ENCODE peak calls at places on chromosomes 11 and 22, in nine cellular contexts. One of them, this sample, is unnamed.

GRCh38 chr11:77503006-77503405 is 29.1 kb upstream of the PAK1 start:
- DNase-seq in cardiac fibroblast: peak
- DNase-seq in endodermal cell: no peak
- DNase-seq in fibroblast of mammary gland: peak
- DNase-seq in RWPE1: no peak
- DNase-seq in IMR-90: peak
- DNase-seq in choroid plexus epithelial cell: peak
- DNase-seq in left lung: no peak
- DNase-seq in GM06990: no peak
- DNase-seq in this sample: no peak

GRCh38 chr22:35677460-35678187 is 29.4 kb downstream of the APOL6 start:
- DNase-seq in choroid plexus epithelial cell: no peak
- DNase-seq in IMR-90: no peak
- DNase-seq in RWPE1: no peak
- DNase-seq in left lung: no peak
- DNase-seq in fibroblast of mammary gland: no peak
- DNase-seq in cardiac fibroblast: no peak
- DNase-seq in endodermal cell: no peak
- DNase-seq in GM06990: no peak
- DNase-seq in this sample: no peak

GRCh38 chr22:36930041-36930935 is 16.9 kb downstream of the CSF2RB start:
- DNase-seq in fibroblast of mammary gland: no peak
- DNase-seq in left lung: no peak
- DNase-seq in cardiac fibroblast: no peak
- DNase-seq in IMR-90: no peak
- DNase-seq in GM06990: no peak
- DNase-seq in endodermal cell: peak
- DNase-seq in choroid plexus epithelial cell: no peak
- DNase-seq in RWPE1: no peak
- DNase-seq in this sample: no peak

GRCh38 chr11:697028-697491 is 1.4 kb downstream of the TMEM80 start:
- DNase-seq in RWPE1: no peak
- DNase-seq in choroid plexus epithelial cell: peak
- DNase-seq in left lung: no peak
- DNase-seq in fibroblast of mammary gland: peak
- DNase-seq in GM06990: peak
- DNase-seq in IMR-90: peak
- DNase-seq in cardiac fibroblast: peak
- DNase-seq in endodermal cell: no peak
- DNase-seq in this sample: no peak

GRCh38 chr11:126702987-126703386 is 297.6 kb downstream of the KIRREL3 start:
- DNase-seq in left lung: no peak
- DNase-seq in choroid plexus epithelial cell: no peak
- DNase-seq in IMR-90: no peak
- DNase-seq in RWPE1: no peak
- DNase-seq in cardiac fibroblast: no peak
- DNase-seq in endodermal cell: no peak
- DNase-seq in GM06990: no peak
- DNase-seq in fibroblast of mammary gland: no peak
- DNase-seq in this sample: no peak

GRCh38 chr11:76369406-76369805 is 11.5 kb downstream of the THAP12 start:
- DNase-seq in fibroblast of mammary gland: no peak
- DNase-seq in RWPE1: no peak
- DNase-seq in cardiac fibroblast: no peak
- DNase-seq in left lung: no peak
- DNase-seq in endodermal cell: no peak
- DNase-seq in IMR-90: no peak
- DNase-seq in choroid plexus epithelial cell: no peak
- DNase-seq in GM06990: no peak
- DNase-seq in this sample: no peak

GRCh38 chr22:46576556-46577351 is 39.3 kb upstream of the CELSR1 start:
- DNase-seq in endodermal cell: peak
- DNase-seq in choroid plexus epithelial cell: peak
- DNase-seq in RWPE1: peak
- DNase-seq in left lung: peak
- DNase-seq in fibroblast of mammary gland: peak
- DNase-seq in IMR-90: peak
- DNase-seq in GM06990: peak
- DNase-seq in cardiac fibroblast: peak
- DNase-seq in this sample: peak

GRCh38 chr11:65786008-65786785 is 666 bp upstream of the OVOL1 start:
- DNase-seq in GM06990: no peak
- DNase-seq in cardiac fibroblast: no peak
- DNase-seq in RWPE1: no peak
- DNase-seq in endodermal cell: peak
- DNase-seq in fibroblast of mammary gland: no peak
- DNase-seq in IMR-90: no peak
- DNase-seq in choroid plexus epithelial cell: no peak
- DNase-seq in left lung: no peak
- DNase-seq in this sample: peak

DNA sequence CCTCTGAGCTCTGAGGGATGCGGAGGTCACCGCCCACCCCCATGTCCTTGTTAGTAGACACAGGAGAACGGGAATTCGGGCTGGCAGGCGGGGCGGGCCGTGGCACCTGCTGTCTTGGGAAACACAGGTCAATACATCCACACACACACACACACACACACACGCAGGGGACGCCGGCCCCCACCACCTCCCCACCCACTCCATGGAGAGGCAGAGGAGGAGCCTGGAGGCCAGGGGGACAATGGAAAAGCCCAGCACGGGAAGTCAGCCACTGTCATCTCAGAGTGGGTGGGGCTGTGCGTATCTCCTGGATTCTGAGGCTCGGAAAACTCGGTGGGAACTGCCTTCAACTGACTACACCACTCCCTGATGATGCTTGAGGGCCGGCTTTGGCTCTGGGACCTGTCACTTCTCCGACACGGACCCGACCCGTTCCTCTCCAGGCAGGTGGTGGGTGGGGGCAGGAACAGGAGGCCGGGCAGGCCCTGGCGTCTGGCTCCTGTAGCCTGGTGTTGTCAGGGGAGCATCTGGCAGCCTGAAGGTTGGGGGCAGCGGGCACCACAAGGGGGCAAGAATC is 18.5 kb upstream of the TMEM184B start:
- DNase-seq in IMR-90: no peak
- DNase-seq in choroid plexus epithelial cell: no peak
- DNase-seq in GM06990: no peak
- DNase-seq in endodermal cell: no peak
- DNase-seq in fibroblast of mammary gland: no peak
- DNase-seq in left lung: no peak
- DNase-seq in cardiac fibroblast: no peak
- DNase-seq in RWPE1: no peak
- DNase-seq in this sample: no peak
- TF ChIP-seq CTCF in IMR-90: no peak
- TF ChIP-seq CTCF in choroid plexus epithelial cell: no peak
- TF ChIP-seq CTCF in GM06990: no peak
- TF ChIP-seq CTCF in endodermal cell: no peak
- TF ChIP-seq CTCF in fibroblast of mammary gland: no peak
- TF ChIP-seq CTCF in left lung: no peak
- TF ChIP-seq CTCF in cardiac fibroblast: no peak
- TF ChIP-seq CTCF in RWPE1: no peak
- TF ChIP-seq CTCF in this sample: no peak

DNA sequence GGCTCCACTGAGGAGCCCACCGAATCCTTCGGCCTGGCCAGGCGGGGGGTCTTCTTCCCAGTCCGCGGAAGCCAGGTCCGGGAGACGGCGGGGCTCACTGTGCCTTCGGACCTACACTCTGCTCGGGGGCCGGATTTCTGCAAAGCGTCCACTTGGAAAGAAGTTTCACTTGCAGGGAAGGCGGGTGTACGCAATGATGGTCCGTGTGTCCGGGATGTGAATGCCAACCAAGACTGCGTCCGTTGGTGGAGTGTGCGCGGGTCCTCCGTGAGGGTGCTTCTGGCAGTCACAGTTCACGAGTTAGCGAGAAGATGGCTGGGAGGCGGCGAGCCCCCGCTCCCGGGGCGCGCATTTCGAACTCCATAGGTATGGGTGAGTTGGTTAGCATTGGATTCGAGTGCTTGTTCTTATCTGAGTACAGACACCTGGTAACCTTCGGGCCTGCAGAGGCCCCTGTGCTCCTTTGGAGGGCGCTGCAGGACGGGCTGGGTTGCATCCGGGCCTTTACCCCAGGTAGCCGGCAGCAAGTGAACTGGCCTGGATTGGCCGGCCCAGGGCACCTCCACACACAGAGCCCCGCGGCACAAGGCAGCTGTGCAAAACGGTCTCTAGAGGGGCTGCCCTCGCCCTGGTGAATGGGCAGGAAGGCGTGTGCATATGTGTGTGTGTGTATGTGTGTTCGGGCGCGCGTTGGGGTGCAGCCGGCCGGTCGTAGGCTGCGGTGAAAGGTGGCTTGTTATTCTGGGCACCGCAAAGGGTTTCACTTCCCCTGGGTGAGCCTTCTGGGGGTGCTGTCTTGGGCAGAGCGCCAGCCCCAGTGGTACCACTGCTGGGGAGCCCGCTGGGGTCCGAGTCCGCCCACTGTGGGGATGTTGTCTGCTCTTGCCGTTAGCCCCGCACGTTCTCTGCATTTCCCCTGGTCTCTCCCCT is 13.3 kb upstream of the CYP2R1 start:
- DNase-seq in IMR-90: peak
- DNase-seq in RWPE1: no peak
- DNase-seq in GM06990: peak
- DNase-seq in choroid plexus epithelial cell: peak
- DNase-seq in fibroblast of mammary gland: peak
- DNase-seq in endodermal cell: peak
- DNase-seq in cardiac fibroblast: peak
- DNase-seq in left lung: peak
- DNase-seq in this sample: peak
- TF ChIP-seq CTCF in IMR-90: peak
- TF ChIP-seq CTCF in RWPE1: peak
- TF ChIP-seq CTCF in GM06990: peak
- TF ChIP-seq CTCF in choroid plexus epithelial cell: peak
- TF ChIP-seq CTCF in fibroblast of mammary gland: peak
- TF ChIP-seq CTCF in endodermal cell: peak
- TF ChIP-seq CTCF in cardiac fibroblast: peak
- TF ChIP-seq CTCF in left lung: peak
- TF ChIP-seq CTCF in this sample: no peak

GRCh38 chr11:118929496-118930151 is 3.9 kb upstream of the BCL9L start:
- DNase-seq in left lung: peak
- DNase-seq in endodermal cell: peak
- DNase-seq in RWPE1: peak
- DNase-seq in GM06990: peak
- DNase-seq in cardiac fibroblast: peak
- DNase-seq in choroid plexus epithelial cell: peak
- DNase-seq in IMR-90: peak
- DNase-seq in fibroblast of mammary gland: peak
- DNase-seq in this sample: peak

GRCh38 chr11:118928108-118928869 is 2.6 kb upstream of the BCL9L start:
- DNase-seq in GM06990: peak
- DNase-seq in endodermal cell: peak
- DNase-seq in fibroblast of mammary gland: peak
- DNase-seq in left lung: peak
- DNase-seq in choroid plexus epithelial cell: peak
- DNase-seq in cardiac fibroblast: peak
- DNase-seq in RWPE1: peak
- DNase-seq in IMR-90: peak
- DNase-seq in this sample: peak

GRCh38 chr11:118927554-118928107 is 1.9 kb upstream of the BCL9L start:
- DNase-seq in endodermal cell: no peak
- DNase-seq in GM06990: no peak
- DNase-seq in IMR-90: no peak
- DNase-seq in RWPE1: no peak
- DNase-seq in choroid plexus epithelial cell: no peak
- DNase-seq in left lung: no peak
- DNase-seq in cardiac fibroblast: no peak
- DNase-seq in fibroblast of mammary gland: no peak
- DNase-seq in this sample: no peak

GRCh38 chr11:118930152-118930712 is 4.5 kb upstream of the BCL9L start:
- DNase-seq in GM06990: peak
- DNase-seq in choroid plexus epithelial cell: peak
- DNase-seq in fibroblast of mammary gland: peak
- DNase-seq in RWPE1: peak
- DNase-seq in endodermal cell: peak
- DNase-seq in left lung: peak
- DNase-seq in cardiac fibroblast: peak
- DNase-seq in IMR-90: peak
- DNase-seq in this sample: peak

DNA sequence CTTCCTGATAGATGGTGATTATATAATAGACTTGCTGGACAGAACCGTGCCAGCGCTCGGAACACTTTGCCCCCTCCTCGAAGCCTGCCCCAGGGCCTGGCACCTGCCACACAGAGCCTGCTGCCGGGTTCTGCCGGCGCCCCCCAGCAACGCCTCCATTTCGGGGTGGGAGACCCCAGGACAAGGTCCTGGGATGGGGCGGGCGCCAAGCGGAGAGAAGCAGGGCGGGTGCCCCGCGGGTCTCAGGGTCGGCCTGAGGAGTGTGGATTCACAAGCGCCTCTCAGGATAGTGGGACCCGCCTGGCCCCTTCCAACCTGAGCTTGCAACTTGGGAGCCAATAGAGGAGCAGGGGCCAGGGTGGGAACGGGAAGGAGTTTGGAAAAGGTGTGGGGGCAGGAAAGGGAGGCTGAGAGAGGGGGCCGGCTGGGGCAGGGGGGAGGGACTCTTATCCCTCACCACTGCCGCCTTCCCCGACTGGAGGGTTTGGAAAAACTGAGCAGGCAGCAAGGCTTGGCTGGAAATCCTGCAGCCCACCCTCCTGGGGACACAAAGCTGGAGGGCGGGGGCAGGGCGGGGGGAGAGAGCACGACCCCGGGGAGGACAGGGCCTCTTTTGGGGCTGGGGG is 3.3 kb upstream of the BCL9L start:
- DNase-seq in GM06990: no peak
- DNase-seq in endodermal cell: no peak
- DNase-seq in RWPE1: peak
- DNase-seq in fibroblast of mammary gland: peak
- DNase-seq in left lung: peak
- DNase-seq in IMR-90: peak
- DNase-seq in choroid plexus epithelial cell: peak
- DNase-seq in cardiac fibroblast: peak
- DNase-seq in this sample: no peak
- TF ChIP-seq CTCF in GM06990: no peak
- TF ChIP-seq CTCF in endodermal cell: peak
- TF ChIP-seq CTCF in RWPE1: no peak
- TF ChIP-seq CTCF in fibroblast of mammary gland: no peak
- TF ChIP-seq CTCF in left lung: no peak
- TF ChIP-seq CTCF in IMR-90: peak
- TF ChIP-seq CTCF in choroid plexus epithelial cell: no peak
- TF ChIP-seq CTCF in cardiac fibroblast: no peak
- TF ChIP-seq CTCF in this sample: no peak

GRCh38 chr11:2867722-2868548 is 17.6 kb downstream of the CDKN1C start:
- DNase-seq in GM06990: no peak
- DNase-seq in IMR-90: no peak
- DNase-seq in RWPE1: no peak
- DNase-seq in left lung: no peak
- DNase-seq in choroid plexus epithelial cell: no peak
- DNase-seq in fibroblast of mammary gland: no peak
- DNase-seq in cardiac fibroblast: no peak
- DNase-seq in endodermal cell: no peak
- DNase-seq in this sample: no peak

GRCh38 chr11:2867142-2867541 is 18.4 kb downstream of the CDKN1C start:
- DNase-seq in RWPE1: no peak
- DNase-seq in fibroblast of mammary gland: no peak
- DNase-seq in IMR-90: no peak
- DNase-seq in left lung: no peak
- DNase-seq in choroid plexus epithelial cell: no peak
- DNase-seq in GM06990: no peak
- DNase-seq in endodermal cell: no peak
- DNase-seq in cardiac fibroblast: no peak
- DNase-seq in this sample: no peak

GRCh38 chr11:2864890-2865289 is 20.7 kb downstream of the CDKN1C start:
- DNase-seq in cardiac fibroblast: no peak
- DNase-seq in left lung: no peak
- DNase-seq in GM06990: no peak
- DNase-seq in fibroblast of mammary gland: no peak
- DNase-seq in RWPE1: no peak
- DNase-seq in endodermal cell: no peak
- DNase-seq in IMR-90: no peak
- DNase-seq in choroid plexus epithelial cell: no peak
- DNase-seq in this sample: no peak

GRCh38 chr11:2868604-2869526 is 16.7 kb downstream of the CDKN1C start:
- DNase-seq in cardiac fibroblast: no peak
- DNase-seq in fibroblast of mammary gland: no peak
- DNase-seq in GM06990: no peak
- DNase-seq in left lung: no peak
- DNase-seq in RWPE1: no peak
- DNase-seq in choroid plexus epithelial cell: no peak
- DNase-seq in endodermal cell: no peak
- DNase-seq in IMR-90: no peak
- DNase-seq in this sample: no peak

GRCh38 chr11:2866178-2866577 is 19.4 kb downstream of the CDKN1C start:
- DNase-seq in fibroblast of mammary gland: no peak
- DNase-seq in RWPE1: no peak
- DNase-seq in IMR-90: no peak
- DNase-seq in endodermal cell: no peak
- DNase-seq in left lung: no peak
- DNase-seq in choroid plexus epithelial cell: no peak
- DNase-seq in cardiac fibroblast: no peak
- DNase-seq in GM06990: no peak
- DNase-seq in this sample: no peak
- TF ChIP-seq CTCF in fibroblast of mammary gland: no peak
- TF ChIP-seq CTCF in RWPE1: no peak
- TF ChIP-seq CTCF in IMR-90: no peak
- TF ChIP-seq CTCF in endodermal cell: no peak
- TF ChIP-seq CTCF in left lung: no peak
- TF ChIP-seq CTCF in choroid plexus epithelial cell: no peak
- TF ChIP-seq CTCF in cardiac fibroblast: no peak
- TF ChIP-seq CTCF in GM06990: no peak
- TF ChIP-seq CTCF in this sample: no peak

This sample was measured in activated B cell treated with CpG ODN at 0.5 μM for 24 hours.